ENCODE peak calls at places on chromosomes 16 and 17, in six cellular contexts. One of them, this sample, is unnamed.

GRCh38 chr17:51848451-51848850 is 310.1 kb downstream of the CA10 start:
- DNase-seq in CD4-positive, alpha-beta memory T cell: no peak
- DNase-seq in Panc1: no peak
- DNase-seq in cardiac muscle cell: no peak
- DNase-seq in body of pancreas: no peak
- DNase-seq in breast epithelium: no peak
- DNase-seq in this sample: peak

GRCh38 chr16:81004646-81005353 is 1.9 kb downstream of the CMC2 start:
- DNase-seq in CD4-positive, alpha-beta memory T cell: peak
- DNase-seq in Panc1: no peak
- DNase-seq in cardiac muscle cell: peak
- DNase-seq in body of pancreas: no peak
- DNase-seq in breast epithelium: no peak
- DNase-seq in this sample: peak

GRCh38 chr17:83136156-83136555 is 56.7 kb downstream of the METRNL start:
- DNase-seq in CD4-positive, alpha-beta memory T cell: no peak
- DNase-seq in Panc1: no peak
- DNase-seq in cardiac muscle cell: no peak
- DNase-seq in body of pancreas: no peak
- DNase-seq in breast epithelium: peak
- DNase-seq in this sample: no peak

GRCh38 chr16:72915331-72915730 is 132.6 kb downstream of the ZFHX3 start:
- DNase-seq in CD4-positive, alpha-beta memory T cell: no peak
- DNase-seq in Panc1: no peak
- DNase-seq in cardiac muscle cell: no peak
- DNase-seq in body of pancreas: no peak
- DNase-seq in breast epithelium: no peak
- DNase-seq in this sample: no peak

GRCh38 chr16:11687606-11688519 is 19.6 kb downstream of the SNN start:
- DNase-seq in CD4-positive, alpha-beta memory T cell: no peak
- DNase-seq in Panc1: no peak
- DNase-seq in cardiac muscle cell: no peak
- DNase-seq in body of pancreas: no peak
- DNase-seq in breast epithelium: no peak
- DNase-seq in this sample: no peak

GRCh38 chr16:69482410-69482951 is 58.1 kb downstream of the CYB5B start:
- DNase-seq in CD4-positive, alpha-beta memory T cell: no peak
- DNase-seq in Panc1: no peak
- DNase-seq in cardiac muscle cell: peak
- DNase-seq in body of pancreas: no peak
- DNase-seq in breast epithelium: peak
- DNase-seq in this sample: no peak

GRCh38 chr16:23544436-23544835 is 12.7 kb downstream of the EARS2 start:
- DNase-seq in CD4-positive, alpha-beta memory T cell: no peak
- DNase-seq in Panc1: no peak
- DNase-seq in cardiac muscle cell: no peak
- DNase-seq in body of pancreas: no peak
- DNase-seq in breast epithelium: no peak
- DNase-seq in this sample: no peak

GRCh38 chr17:81338301-81339179 is 43.4 kb upstream of the SLC38A10 start:
- DNase-seq in CD4-positive, alpha-beta memory T cell: no peak
- DNase-seq in Panc1: no peak
- DNase-seq in cardiac muscle cell: peak
- DNase-seq in body of pancreas: no peak
- DNase-seq in breast epithelium: no peak
- DNase-seq in this sample: no peak

GRCh38 chr17:68738044-68738443 is 136.9 kb upstream of the FAM20A start:
- DNase-seq in CD4-positive, alpha-beta memory T cell: no peak
- DNase-seq in Panc1: no peak
- DNase-seq in cardiac muscle cell: peak
- DNase-seq in body of pancreas: no peak
- DNase-seq in breast epithelium: no peak
- DNase-seq in this sample: no peak

GRCh38 chr17:35241520-35241919 is 1.4 kb upstream of the SLFN5 start:
- DNase-seq in CD4-positive, alpha-beta memory T cell: no peak
- DNase-seq in Panc1: no peak
- DNase-seq in cardiac muscle cell: no peak
- DNase-seq in body of pancreas: no peak
- DNase-seq in breast epithelium: no peak
- DNase-seq in this sample: no peak

GRCh38 chr17:49210158-49211029 is at the start of the genes ABI3 and GNGT2:
- DNase-seq in CD4-positive, alpha-beta memory T cell: peak
- DNase-seq in Panc1: no peak
- DNase-seq in cardiac muscle cell: peak
- DNase-seq in body of pancreas: no peak
- DNase-seq in breast epithelium: no peak
- DNase-seq in this sample: no peak

DNA sequence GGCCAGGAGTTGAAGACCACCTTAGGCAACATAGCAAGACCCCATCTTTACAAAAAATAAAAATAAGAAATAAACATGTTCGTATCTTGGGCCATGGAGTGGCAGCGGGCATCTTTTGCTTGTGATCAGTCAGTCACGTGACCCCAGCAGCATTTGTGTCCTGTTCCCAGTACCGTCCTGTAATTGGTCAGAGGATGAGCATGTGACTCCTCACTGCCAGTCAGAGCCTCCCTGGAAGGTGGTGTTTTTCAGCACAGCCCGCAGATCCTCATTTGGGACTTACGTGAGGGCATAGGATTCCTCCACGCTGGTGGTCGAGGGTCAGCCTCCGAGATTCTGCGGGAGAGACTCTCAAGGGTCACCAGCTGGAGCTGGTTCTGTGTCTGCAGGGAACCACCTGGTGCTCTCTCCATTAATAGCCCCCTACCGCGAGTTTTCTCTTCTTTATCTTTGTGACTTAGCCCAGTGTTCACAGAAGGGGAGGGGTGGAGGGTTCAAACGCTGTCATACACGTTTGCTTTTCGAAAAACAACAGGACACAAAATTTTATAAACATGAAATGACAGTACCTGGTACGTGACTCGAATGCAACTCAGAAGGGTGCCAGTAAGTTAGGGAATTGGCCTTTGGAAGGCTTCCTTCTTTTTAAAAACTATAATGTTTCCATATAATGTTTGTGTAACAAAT is 17.2 kb downstream of the MRC2 start:
- DNase-seq in CD4-positive, alpha-beta memory T cell: no peak
- DNase-seq in Panc1: no peak
- DNase-seq in cardiac muscle cell: no peak
- DNase-seq in body of pancreas: no peak
- DNase-seq in breast epithelium: no peak
- DNase-seq in this sample: no peak
- H3K4me3 ChIP-seq in CD4-positive, alpha-beta memory T cell: no peak
- H3K4me3 ChIP-seq in Panc1: no peak
- H3K4me3 ChIP-seq in cardiac muscle cell: no peak
- H3K4me3 ChIP-seq in body of pancreas: no peak
- H3K4me3 ChIP-seq in breast epithelium: no peak
- H3K4me3 ChIP-seq in this sample: no peak

GRCh38 chr16:67395105-67395457 is 1.8 kb upstream of the TPPP3 start:
- DNase-seq in CD4-positive, alpha-beta memory T cell: no peak
- DNase-seq in Panc1: no peak
- DNase-seq in cardiac muscle cell: no peak
- DNase-seq in body of pancreas: no peak
- DNase-seq in breast epithelium: no peak
- DNase-seq in this sample: no peak

GRCh38 chr16:67393111-67393789 is at the start of gene TPPP3:
- DNase-seq in CD4-positive, alpha-beta memory T cell: no peak
- DNase-seq in Panc1: no peak
- DNase-seq in cardiac muscle cell: peak
- DNase-seq in body of pancreas: peak
- DNase-seq in breast epithelium: peak
- DNase-seq in this sample: no peak

GRCh38 chr16:67392301-67393059 is 818 bp downstream of the TPPP3 start:
- DNase-seq in CD4-positive, alpha-beta memory T cell: no peak
- DNase-seq in Panc1: no peak
- DNase-seq in cardiac muscle cell: no peak
- DNase-seq in body of pancreas: no peak
- DNase-seq in breast epithelium: no peak
- DNase-seq in this sample: no peak

GRCh38 chr16:67394271-67395104 is 1.2 kb upstream of the TPPP3 start:
- DNase-seq in CD4-positive, alpha-beta memory T cell: no peak
- DNase-seq in Panc1: no peak
- DNase-seq in cardiac muscle cell: no peak
- DNase-seq in body of pancreas: peak
- DNase-seq in breast epithelium: no peak
- DNase-seq in this sample: no peak

DNA sequence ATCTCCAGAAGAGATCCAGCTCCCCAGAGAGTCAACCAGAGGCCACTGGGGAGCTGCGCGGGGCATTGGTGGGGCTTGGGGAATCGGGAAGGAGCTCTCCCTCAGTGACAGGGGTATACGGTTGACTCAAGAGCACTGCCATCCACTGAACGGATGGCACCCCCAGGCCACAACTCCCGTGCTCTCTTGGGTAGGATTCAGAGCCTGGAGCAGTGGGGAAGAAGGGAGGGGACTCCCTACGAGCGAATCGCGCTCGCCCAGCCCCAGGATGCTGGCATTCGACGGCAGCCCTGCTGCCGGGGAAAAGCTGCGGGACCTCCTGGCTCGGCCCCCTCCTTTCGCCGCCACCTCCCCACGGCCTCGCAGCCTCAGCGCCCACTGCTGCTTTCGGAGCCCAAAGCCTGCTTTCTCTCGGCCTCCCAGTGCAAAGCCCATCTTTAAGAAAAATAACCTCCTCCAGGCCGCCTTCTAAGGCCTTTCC is 532 bp upstream of the TPPP3 start:
- DNase-seq in CD4-positive, alpha-beta memory T cell: no peak
- DNase-seq in Panc1: no peak
- DNase-seq in cardiac muscle cell: no peak
- DNase-seq in body of pancreas: no peak
- DNase-seq in breast epithelium: no peak
- DNase-seq in this sample: no peak
- H3K4me3 ChIP-seq in CD4-positive, alpha-beta memory T cell: peak
- H3K4me3 ChIP-seq in Panc1: peak
- H3K4me3 ChIP-seq in cardiac muscle cell: peak
- H3K4me3 ChIP-seq in body of pancreas: no peak
- H3K4me3 ChIP-seq in breast epithelium: peak
- H3K4me3 ChIP-seq in this sample: no peak

GRCh38 chr17:40091691-40092397 is 8.5 kb downstream of the NR1D1 start:
- DNase-seq in CD4-positive, alpha-beta memory T cell: no peak
- DNase-seq in Panc1: no peak
- DNase-seq in cardiac muscle cell: no peak
- DNase-seq in body of pancreas: no peak
- DNase-seq in breast epithelium: no peak
- DNase-seq in this sample: no peak
- H3K4me3 ChIP-seq in CD4-positive, alpha-beta memory T cell: no peak
- H3K4me3 ChIP-seq in Panc1: no peak
- H3K4me3 ChIP-seq in cardiac muscle cell: no peak
- H3K4me3 ChIP-seq in body of pancreas: no peak
- H3K4me3 ChIP-seq in breast epithelium: no peak
- H3K4me3 ChIP-seq in this sample: no peak

GRCh38 chr16:78607465-78607864 is 508.0 kb downstream of the WWOX start:
- DNase-seq in CD4-positive, alpha-beta memory T cell: no peak
- DNase-seq in Panc1: no peak
- DNase-seq in cardiac muscle cell: peak
- DNase-seq in body of pancreas: no peak
- DNase-seq in breast epithelium: no peak
- DNase-seq in this sample: no peak
- H3K4me3 ChIP-seq in CD4-positive, alpha-beta memory T cell: no peak
- H3K4me3 ChIP-seq in Panc1: no peak
- H3K4me3 ChIP-seq in cardiac muscle cell: no peak
- H3K4me3 ChIP-seq in body of pancreas: no peak
- H3K4me3 ChIP-seq in breast epithelium: no peak
- H3K4me3 ChIP-seq in this sample: no peak

This sample was measured in keratinocyte.